ENCODE peak calls at places on chromosomes 3 and 15, in nine cellular contexts. N is astrocyte of the spinal cord, E is ovary, M is MM.1S, F is psoas muscle, D is IMR-90, P is breast epithelium, Y is tibial nerve, B is GM12864. S is an unnamed sample.

GRCh38 chr15:43794269-43795037 is 2.3 kb downstream of the SERF2 start:
- DNase-seq in E (no peak), Y (no peak), F (no peak), N (peak; percentile 41), D (peak; percentile 65), B (no peak), M (no peak), P (no peak), S (no peak)

GRCh38 chr15:57865294-57865693 is 158.8 kb downstream of the POLR2M start:
- DNase-seq in E (no peak), N (no peak), D (no peak), Y (no peak), F (no peak), P (no peak), B (no peak), M (no peak), S (no peak)

GRCh38 chr3:43349759-43350158 is 63.4 kb downstream of the SNRK start:
- DNase-seq in N (peak; percentile 56), F (no peak), Y (no peak), E (no peak), M (no peak), D (peak; percentile 54), B (no peak), P (no peak), S (no peak)

GRCh38 chr15:64503197-64503596 is 42.8 kb downstream of the ZNF609 start:
- DNase-seq in E (no peak), P (no peak), B (no peak), F (no peak), M (no peak), D (peak; percentile 74), Y (no peak), N (peak; percentile 50), S (peak; percentile 55)

GRCh38 chr3:192449036-192449435 is 278.3 kb downstream of the FGF12 start:
- DNase-seq in M (no peak), P (no peak), B (no peak), D (no peak), N (no peak), Y (no peak), E (no peak), F (no peak), S (no peak)

GRCh38 chr15:37031198-37031597 is 69.2 kb downstream of the MEIS2 start:
- DNase-seq in B (no peak), D (peak; percentile 94), Y (no peak), E (no peak), F (no peak), N (peak; percentile 61), M (peak; percentile 6), P (no peak), S (peak; percentile 92)

GRCh38 chr15:75397494-75397893 is 29.1 kb upstream of the MAN2C1 start:
- DNase-seq in P (no peak), E (no peak), D (peak; percentile 54), B (no peak), M (no peak), F (no peak), N (peak; percentile 3), Y (no peak), S (no peak)

GRCh38 chr15:74036271-74037170 is 42.0 kb downstream of the PML start:
- DNase-seq in F (no peak), P (no peak), E (no peak), M (no peak), B (no peak), D (peak; percentile 73), N (peak; percentile 65), Y (peak; percentile 62), S (peak; percentile 75)

GRCh38 chr3:190272747-190273146 is 49.5 kb downstream of the CLDN1 start:
- DNase-seq in E (no peak), P (no peak), B (no peak), Y (no peak), D (no peak), N (no peak), M (no peak), F (no peak), S (no peak)

DNA sequence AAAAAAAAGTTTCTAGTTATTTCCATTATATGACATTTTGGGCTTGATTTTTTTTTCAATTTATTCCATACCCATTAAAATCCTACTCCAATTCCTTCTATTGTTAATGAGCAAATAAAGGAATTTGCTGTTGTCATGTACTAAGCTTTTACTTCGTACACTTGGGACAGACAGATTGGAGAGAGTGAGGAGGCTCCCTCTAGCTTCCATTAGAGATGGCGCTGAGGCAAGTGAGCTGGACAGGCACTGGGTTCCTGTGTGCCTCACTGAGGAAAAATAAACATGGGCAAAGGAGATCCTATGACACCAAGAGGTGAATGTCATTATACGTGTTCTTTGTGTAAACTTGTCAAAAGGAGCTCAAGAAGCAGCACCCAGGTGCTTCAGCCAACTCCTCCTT is 441.1 kb upstream of the MDFIC2 start:
- DNase-seq in E (no peak), F (no peak), B (no peak), D (no peak), N (no peak), M (no peak), P (no peak), Y (no peak), S (no peak)
- TF ChIP-seq CTCF in E (no peak), F (no peak), B (no peak), D (peak; percentile 10), N (peak; percentile 30), M (no peak), P (peak; percentile 26), Y (no peak), S (peak; percentile 34)

GRCh38 chr3:147422226-147422933 is 13.2 kb downstream of the ZIC1 start:
- DNase-seq in F (no peak), D (no peak), P (no peak), Y (no peak), M (no peak), E (no peak), N (peak; percentile 57), B (no peak), S (no peak)

GRCh38 chr3:147419062-147419701 is 10.0 kb downstream of the ZIC1 start:
- DNase-seq in B (no peak), E (peak; percentile 51), N (peak; percentile 99), P (no peak), M (peak; percentile 83), Y (no peak), F (peak; percentile 93), D (peak; percentile 15), S (no peak)

GRCh38 chr3:147421184-147421912 is 12.2 kb downstream of the ZIC1 start:
- DNase-seq in M (no peak), F (no peak), Y (no peak), D (no peak), B (no peak), N (peak; percentile 90), E (no peak), P (no peak), S (no peak)

GRCh38 chr3:147419731-147420360 is 10.7 kb downstream of the ZIC1 start:
- DNase-seq in F (no peak), D (no peak), P (no peak), B (no peak), Y (no peak), M (no peak), N (peak; percentile 53), E (no peak), S (no peak)

DNA sequence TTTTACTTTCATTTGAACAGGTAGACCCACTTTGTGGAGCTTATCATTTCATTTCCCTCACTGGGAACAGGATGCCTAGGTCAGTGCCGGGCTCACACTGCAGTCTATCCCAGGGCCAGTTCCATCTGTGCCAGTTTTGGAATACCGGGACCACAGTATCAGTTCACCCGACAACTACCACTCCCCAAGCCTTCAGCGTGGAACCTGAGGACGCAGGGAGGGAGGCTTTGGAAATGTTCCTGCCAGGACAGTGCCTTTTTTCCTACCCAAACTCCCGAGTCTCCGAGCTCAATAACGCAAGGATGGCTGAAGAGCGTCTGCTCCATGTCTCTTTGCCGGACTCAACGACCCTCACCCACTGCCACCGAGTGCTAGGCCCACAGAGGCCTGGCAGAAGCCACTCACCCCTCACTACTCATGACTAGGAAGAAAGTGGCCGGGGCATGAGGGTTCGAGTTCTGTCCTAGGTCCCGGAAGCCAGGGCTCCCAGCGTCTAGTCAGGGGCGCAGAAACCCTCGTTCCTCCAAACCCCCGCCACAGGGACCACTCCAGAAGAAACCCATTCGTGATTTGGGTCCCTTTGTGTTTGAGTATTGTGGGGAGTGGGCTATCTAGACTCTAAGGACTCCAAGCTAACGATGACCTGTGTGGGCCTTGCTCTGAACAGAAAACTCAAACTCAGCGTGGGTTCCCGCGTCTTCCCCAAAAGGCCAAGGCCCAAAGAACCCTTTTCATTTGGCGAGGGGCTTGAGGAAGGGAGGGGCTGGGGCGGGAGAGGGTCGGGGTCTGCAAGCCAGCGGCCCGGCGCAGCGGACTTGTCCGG is 11.4 kb downstream of the ZIC1 start:
- DNase-seq in Y (no peak), B (no peak), N (peak; percentile 33), E (no peak), D (no peak), F (no peak), M (no peak), P (no peak), S (no peak)
- H3K4me3 ChIP-seq in Y (no peak overlapping the region), B (no peak overlapping the region), N (peak overlapping the region; percentile 49), E (no peak overlapping the region), D (no peak overlapping the region), F (peak overlapping the region; percentile 60), M (no peak overlapping the region), P (no peak overlapping the region), S (no peak overlapping the region)

DNA sequence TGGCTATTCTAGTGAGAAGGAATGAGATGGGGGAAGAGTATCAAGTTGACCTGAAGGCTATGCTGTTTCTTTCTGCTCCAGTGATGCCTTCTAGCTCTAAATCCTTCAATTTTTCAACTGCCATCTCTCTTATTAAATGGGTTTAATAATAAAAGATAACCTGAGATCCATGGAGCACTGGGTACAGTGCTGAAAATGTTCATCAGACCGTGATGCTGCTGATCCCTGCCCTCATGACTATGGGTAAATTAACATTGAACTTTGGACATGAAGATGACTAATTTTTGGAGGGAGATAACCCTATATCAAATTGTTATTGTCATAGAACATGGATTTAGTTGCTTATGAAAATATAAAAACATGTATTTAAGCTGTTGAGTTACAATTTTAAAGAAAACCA is 27.7 kb upstream of the SLC2A2 start:
- DNase-seq in E (no peak), D (no peak), N (no peak), F (no peak), M (no peak), B (no peak), Y (no peak), P (no peak), S (no peak)
- TF ChIP-seq CTCF in E (no peak), D (no peak), N (no peak), F (no peak), M (no peak), B (no peak), Y (no peak), P (no peak), S (no peak)

GRCh38 chr3:133799794-133800585 is 5.6 kb upstream of the SRPRB start:
- DNase-seq in B (no peak), P (no peak), E (no peak), Y (no peak), D (peak; percentile 47), N (no peak), M (no peak), F (no peak), S (peak; percentile 30)

GRCh38 chr3:133803474-133803873 is 2.1 kb upstream of the SRPRB start:
- DNase-seq in E (no peak), N (no peak), B (no peak), P (no peak), F (no peak), Y (no peak), D (no peak), M (no peak), S (no peak)

GRCh38 chr3:133805384-133805701 is 272 bp upstream of the SRPRB start:
- DNase-seq in D (no peak), B (no peak), Y (no peak), M (no peak), F (no peak), P (no peak), N (no peak), E (no peak), S (no peak)

GRCh38 chr3:133805702-133806475 is at the start of gene SRPRB:
- DNase-seq in E (peak; percentile 93), M (peak; percentile 96), N (peak; percentile 93), P (peak; percentile 87), D (peak; percentile 92), F (peak; percentile 97), Y (peak; percentile 82), B (peak; percentile 88), S (peak; percentile 93)

GRCh38 chr3:133804896-133805295 is 719 bp upstream of the SRPRB start:
- DNase-seq in F (no peak), P (no peak), D (no peak), Y (no peak), M (no peak), B (no peak), E (no peak), N (no peak), S (no peak)
- H3K4me3 ChIP-seq in F (peak overlapping the region; percentile 85), P (peak overlapping the region; percentile 78), D (no peak overlapping the region), Y (peak overlapping the region; percentile 78), M (peak overlapping the region; percentile 82), B (peak overlapping the region; percentile 77), E (peak overlapping the region; percentile 57), N (peak overlapping the region; percentile 89), S (no peak overlapping the region)